ENCODE peak calls at places on chromosomes 4 and X, in ten cellular contexts. K is WTC11, V is K562, X is A549, G is NB4, Q is HepG2, D is HCT116, P is SK-N-SH, T is H1, E is GM12878. J is an unnamed sample.

GRCh38 chr4:108109997-108110416 is 58.7 kb downstream of the LEF1 start:
- DNase-seq in K (no peak), V (no peak), X (no peak), G (no peak), Q (no peak), D (no peak), P (no peak), T (no peak), E (peak; percentile 16), J (no peak)

GRCh38 chr4:116539744-116540143 is 545.6 kb downstream of the TRAM1L1 start:
- DNase-seq in K (no peak), V (no peak), X (no peak), G (peak; percentile 4), Q (no peak), D (no peak), P (no peak), T (no peak), E (no peak), J (no peak)

GRCh38 chr4:56139241-56139827 is 190.6 kb downstream of the CEP135 start:
- DNase-seq in K (no peak), V (no peak), X (no peak), G (no peak), Q (no peak), D (no peak), P (no peak), T (no peak), E (no peak), J (no peak)

GRCh38 chr4:83285022-83285387 is 407 bp upstream of the COQ2 start:
- DNase-seq in K (no peak), V (peak; percentile 47), X (peak; percentile 15), G (peak; percentile 89), Q (no peak), D (no peak), P (peak; percentile 23), T (no peak), E (no peak), J (peak; percentile 74)

GRCh38 chr4:32189130-32189529 is 1469.0 kb downstream of the PCDH7 start:
- DNase-seq in K (no peak), V (no peak), X (no peak), G (no peak), Q (no peak), D (no peak), P (no peak), T (no peak), E (no peak), J (no peak)

GRCh38 chrX:39196192-39197102 is 395.2 kb downstream of the MID1IP1 start:
- DNase-seq in K (no peak), V (peak; percentile 56), X (no peak), G (peak; percentile 90), Q (no peak), D (peak; percentile 26), P (no peak), T (no peak), E (peak; percentile 90), J (no peak)

GRCh38 chrX:138710311-138710791 is 1.2 kb downstream of the FGF13 start:
- DNase-seq in K (peak; percentile 12), V (no peak), X (no peak), G (no peak), Q (no peak), D (no peak), P (no peak), T (no peak), E (no peak), J (no peak)

GRCh38 chrX:153909024-153909979 is 4.8 kb downstream of the AVPR2 start:
- DNase-seq in K (peak; percentile 47), V (peak; percentile 76), X (no peak), G (peak; percentile 50), Q (peak; percentile 10), D (no peak), P (peak; percentile 71), T (no peak), E (no peak), J (no peak)

GRCh38 chrX:35076061-35076460 is 133.5 kb downstream of the FAM47B start:
- DNase-seq in K (peak; percentile 9), V (no peak), X (no peak), G (peak; percentile 1), Q (no peak), D (no peak), P (no peak), T (no peak), E (no peak), J (no peak)

DNA sequence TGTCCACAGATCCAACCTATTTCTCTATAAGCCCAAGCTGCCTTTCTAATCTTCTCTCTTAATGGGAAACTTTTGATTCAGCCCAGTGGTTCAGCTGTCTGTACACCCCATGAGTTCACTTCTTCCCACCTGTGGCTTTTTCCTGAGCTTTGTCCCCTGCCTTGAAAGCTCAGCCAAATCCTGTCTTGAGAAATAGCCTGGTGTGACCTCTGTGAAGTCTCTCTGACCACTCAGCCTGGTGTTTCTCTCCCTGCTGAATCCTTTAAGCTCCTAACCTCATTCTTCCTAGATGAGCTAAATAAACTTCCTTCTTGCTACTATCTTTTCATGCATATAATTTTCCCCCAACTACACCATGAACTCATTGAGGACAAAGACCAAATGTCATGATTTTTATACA is 15.2 kb upstream of the HERC5 start:
- DNase-seq in K (no peak), V (no peak), X (no peak), G (no peak), Q (no peak), D (no peak), P (no peak), T (no peak), E (no peak), J (no peak)
- TF ChIP-seq MAX in K (no peak), V (no peak), X (no peak), G (no peak), Q (no peak), D (no peak), P (no peak), T (no peak), E (no peak), J (no peak)

GRCh38 chr4:124307143-124307542 is 405.4 kb downstream of the ANKRD50 start:
- DNase-seq in K (no peak), V (no peak), X (no peak), G (no peak), Q (no peak), D (no peak), P (no peak), T (no peak), E (no peak), J (no peak)

GRCh38 chr4:124306352-124306751 is 406.2 kb downstream of the ANKRD50 start:
- DNase-seq in K (no peak), V (no peak), X (no peak), G (no peak), Q (no peak), D (no peak), P (no peak), T (no peak), E (no peak), J (no peak)

DNA sequence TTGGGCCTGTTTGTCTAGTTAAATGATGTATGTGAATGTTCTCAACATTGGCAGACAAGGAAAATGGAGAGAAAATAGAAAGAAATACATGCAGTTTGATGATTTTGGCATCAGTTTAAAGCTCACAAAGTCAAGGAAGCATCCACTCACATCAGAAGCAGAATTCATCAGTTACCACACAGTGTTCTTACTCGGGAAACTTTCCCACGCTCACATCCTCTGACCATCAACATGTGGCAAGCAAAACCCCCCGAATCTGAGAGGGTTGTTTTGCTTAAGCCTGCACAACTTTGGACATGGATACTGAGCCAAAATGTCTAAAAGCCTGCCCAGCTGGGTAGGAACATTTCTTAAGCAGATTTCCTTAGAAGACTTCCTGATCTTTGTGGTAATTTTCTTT is 407.6 kb downstream of the ANKRD50 start:
- DNase-seq in K (no peak), V (no peak), X (no peak), G (no peak), Q (no peak), D (no peak), P (no peak), T (no peak), E (no peak), J (peak; percentile 3)
- TF ChIP-seq MAX in K (no peak), V (no peak), X (no peak), G (no peak), Q (no peak), D (no peak), P (no peak), T (no peak), E (no peak), J (no peak)

GRCh38 chr4:26267087-26267486 is 53.7 kb upstream of the RBPJ start:
- DNase-seq in K (no peak), V (no peak), X (no peak), G (no peak), Q (no peak), D (no peak), P (no peak), T (no peak), E (no peak), J (no peak)
- TF ChIP-seq MAX in K (no peak), V (no peak), X (no peak), G (no peak), Q (no peak), D (no peak), P (no peak), T (no peak), E (no peak), J (no peak)

GRCh38 chr4:2788101-2788500 is 4.8 kb upstream of the SH3BP2 start:
- DNase-seq in K (no peak), V (no peak), X (no peak), G (no peak), Q (no peak), D (no peak), P (no peak), T (no peak), E (no peak), J (no peak)

GRCh38 chr4:2786152-2786671 is 6.7 kb upstream of the SH3BP2 start:
- DNase-seq in K (no peak), V (no peak), X (no peak), G (peak; percentile 20), Q (no peak), D (no peak), P (no peak), T (no peak), E (peak; percentile 38), J (no peak)

GRCh38 chr4:2788532-2789103 is 4.3 kb upstream of the SH3BP2 start:
- DNase-seq in K (no peak), V (no peak), X (no peak), G (peak; percentile 80), Q (no peak), D (no peak), P (peak; percentile 89), T (no peak), E (no peak), J (no peak)

GRCh38 chr4:2786794-2787229 is 6.1 kb upstream of the SH3BP2 start:
- DNase-seq in K (no peak), V (no peak), X (no peak), G (no peak), Q (no peak), D (no peak), P (peak; percentile 14), T (no peak), E (no peak), J (no peak)

DNA sequence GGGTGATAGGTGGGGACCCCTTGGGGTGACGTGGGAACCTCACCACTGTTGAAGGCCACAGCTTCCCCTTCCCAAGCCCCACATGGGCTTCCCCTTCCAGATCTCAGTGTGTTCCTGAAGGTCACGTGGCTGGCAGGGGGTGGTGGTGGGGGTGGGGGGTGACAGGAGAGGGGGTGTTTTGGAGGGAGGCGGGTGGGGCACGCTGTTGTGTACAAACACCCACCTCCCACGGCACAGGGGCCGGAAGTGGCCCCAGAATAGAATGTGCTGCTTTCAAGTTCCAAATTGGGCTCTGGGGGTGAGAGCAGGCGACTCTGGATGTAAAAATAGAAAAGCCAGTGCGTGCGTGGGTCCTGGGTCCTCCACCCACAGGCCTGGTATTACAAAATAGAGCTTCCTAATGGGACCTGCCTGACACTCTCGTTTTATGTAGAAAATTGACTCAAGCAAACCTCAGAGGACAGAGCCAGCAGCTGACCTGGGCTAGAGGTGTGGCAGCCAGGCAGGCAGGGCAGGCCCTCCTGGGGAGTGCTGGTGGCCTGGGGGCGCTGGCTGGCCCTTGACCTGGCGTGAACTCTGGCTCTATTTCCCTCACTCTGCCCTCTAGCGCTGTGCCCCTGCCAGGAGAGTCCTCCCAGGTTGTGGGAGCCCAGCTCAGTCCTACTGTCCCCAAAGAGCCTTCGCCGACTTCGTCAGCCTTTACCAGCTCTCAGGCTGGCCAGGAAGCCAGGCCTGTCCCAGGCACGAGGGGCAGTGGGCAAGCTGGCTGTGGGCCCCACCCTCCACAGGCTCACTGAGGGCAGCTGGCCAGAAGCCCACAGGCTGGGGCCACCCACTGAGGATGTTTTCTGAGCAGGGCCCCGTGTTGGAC is 5.4 kb upstream of the SH3BP2 start:
- DNase-seq in K (peak; percentile 19), V (no peak), X (no peak), G (peak; percentile 98), Q (no peak), D (no peak), P (peak; percentile 33), T (no peak), E (peak; percentile 88), J (no peak)
- TF ChIP-seq MAX in K (no peak), V (no peak), X (no peak), G (peak; percentile 86), Q (no peak), D (no peak), P (no peak), T (no peak), E (no peak), J (no peak)

J was measured in endothelial cell of umbilical vein.